ENCODE peak calls at places on chromosomes 12 and 14, in four cellular contexts. D is K562, M is HepG2, O is GM12878. L is an unnamed sample.

GRCh38 chr14:79196216-79196615 is 1015.1 kb downstream of the DIO2 start:
- DNase-seq in D (no peak), M (no peak), O (no peak), L (no peak)

GRCh38 chr12:62785941-62786559 is 148.9 kb downstream of the PPM1H start:
- DNase-seq in D (no peak), M (no peak), O (no peak), L (no peak)

GRCh38 chr12:82555699-82556098 is 131.0 kb upstream of the TMTC2 start:
- DNase-seq in D (no peak), M (no peak), O (no peak), L (no peak)

GRCh38 chr12:74449872-74450271 is 87.8 kb upstream of the ATXN7L3B start:
- DNase-seq in D (no peak), M (no peak), O (no peak), L (no peak)

GRCh38 chr12:48542300-48542928 is 17.0 kb downstream of the OR8S1 start:
- DNase-seq in D (peak; percentile 50), M (peak; percentile 27), O (no peak), L (peak; percentile 75)

GRCh38 chr12:111775205-111776193 is 8.8 kb downstream of the ALDH2 start:
- DNase-seq in D (peak; percentile 67), M (peak; percentile 80), O (peak; percentile 70), L (no peak)

GRCh38 chr14:69527635-69528034 is 43.1 kb downstream of the PLEKHD1 start:
- DNase-seq in D (no peak), M (no peak), O (no peak), L (no peak)

GRCh38 chr12:120110550-120111501 is 5.7 kb downstream of the RAB35 start:
- DNase-seq in D (no peak), M (no peak), O (no peak), L (peak; percentile 47)

GRCh38 chr12:51198568-51199400 is 19.1 kb downstream of the POU6F1 start:
- DNase-seq in D (no peak), M (peak; percentile 60), O (no peak), L (no peak)

GRCh38 chr14:98816195-98816594 is 455.8 kb downstream of the BCL11B start:
- DNase-seq in D (no peak), M (no peak), O (no peak), L (no peak)

GRCh38 chr14:95697764-95698163 is 11.5 kb downstream of the TCL1B start:
- DNase-seq in D (no peak), M (no peak), O (peak; percentile 56), L (no peak)

GRCh38 chr12:74847169-74847568 is 309.5 kb downstream of the ATXN7L3B start:
- DNase-seq in D (no peak), M (peak; percentile 15), O (no peak), L (no peak)

GRCh38 chr14:104162495-104162894 is 24.1 kb downstream of the KIF26A start:
- DNase-seq in D (no peak), M (no peak), O (no peak), L (no peak)

GRCh38 chr12:110576504-110576903 is 6.6 kb downstream of the PPTC7 start:
- DNase-seq in D (no peak), M (no peak), O (no peak), L (no peak)

GRCh38 chr12:110578522-110579238 is 4.4 kb downstream of the PPTC7 start:
- DNase-seq in D (no peak), M (no peak), O (no peak), L (no peak)

GRCh38 chr12:110574044-110574443 is 9.1 kb downstream of the PPTC7 start:
- DNase-seq in D (no peak), M (no peak), O (no peak), L (no peak)

GRCh38 chr12:110577717-110578521 is 5.2 kb downstream of the PPTC7 start:
- DNase-seq in D (no peak), M (no peak), O (peak; percentile 84), L (no peak)

DNA sequence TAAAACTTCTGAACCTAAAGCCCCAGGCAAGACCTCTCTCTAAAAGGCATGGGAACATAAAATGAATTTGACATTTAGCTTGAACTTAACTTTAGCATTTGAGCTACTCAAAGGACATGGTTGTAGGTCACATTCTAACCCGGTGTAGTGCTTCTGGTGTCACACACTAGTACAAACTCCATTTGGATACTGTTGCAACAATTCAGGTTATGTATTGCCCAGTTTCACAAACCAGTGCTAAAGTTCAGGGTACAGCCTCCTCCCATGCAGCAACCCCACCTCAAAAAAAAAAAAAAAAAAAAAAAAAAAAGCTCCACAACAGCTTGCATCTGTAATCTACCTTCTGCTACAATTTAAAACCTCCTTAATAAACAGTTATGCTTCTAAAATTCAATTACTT is 7.8 kb downstream of the PPTC7 start:
- DNase-seq in D (no peak), M (peak; percentile 97), O (no peak), L (no peak)
- H3K27ac ChIP-seq in D (no peak overlapping the region), M (peak overlapping the region; percentile 73), O (peak overlapping the region; percentile 26), L (no peak overlapping the region)

GRCh38 chr12:114680498-114681148 is 3.4 kb downstream of the TBX3 start:
- DNase-seq in D (no peak), M (no peak), O (no peak), L (no peak)
- TF ChIP-seq EZH2 in D (no peak), M (no peak), O (no peak), L (peak; percentile 91)

GRCh38 chr14:22448035-22448904 is 140.8 kb downstream of the DAD1 start:
- DNase-seq in D (no peak), M (no peak), O (no peak), L (no peak)
- TF ChIP-seq JUNB in D (no peak), M (no peak), O (peak; percentile 37), L (no peak)

GRCh38 chr12:92597997-92598396 is 104.8 kb upstream of the PLEKHG7 start:
- DNase-seq in D (no peak), M (no peak), O (no peak), L (no peak)

GRCh38 chr12:92595663-92596062 is 107.1 kb upstream of the PLEKHG7 start:
- DNase-seq in D (no peak), M (no peak), O (no peak), L (no peak)

GRCh38 chr12:92596388-92596787 is 106.4 kb upstream of the PLEKHG7 start:
- DNase-seq in D (no peak), M (no peak), O (no peak), L (no peak)

GRCh38 chr12:92600052-92600451 is 102.7 kb upstream of the PLEKHG7 start:
- DNase-seq in D (no peak), M (no peak), O (no peak), L (no peak)

DNA sequence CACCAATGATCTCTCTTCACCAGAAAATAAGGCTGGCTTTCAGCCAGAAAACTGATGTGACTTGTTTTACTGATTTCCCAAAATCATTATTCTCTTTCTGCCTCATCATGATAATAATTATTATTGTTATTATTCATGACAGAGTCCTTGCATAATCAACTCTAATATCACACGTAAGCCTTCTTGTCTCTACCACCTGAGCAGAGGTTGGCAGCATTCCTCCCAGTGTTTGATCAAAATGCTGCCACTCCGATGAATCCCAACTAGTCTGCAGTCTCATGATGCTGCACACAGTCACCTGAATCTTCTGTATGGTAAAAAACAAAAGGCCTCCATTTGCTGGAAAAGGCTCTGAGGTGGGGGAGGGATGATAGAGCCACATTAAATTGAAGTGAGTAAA is 105.7 kb upstream of the PLEKHG7 start:
- DNase-seq in D (no peak), M (no peak), O (no peak), L (no peak)
- H3K27ac ChIP-seq in D (no peak overlapping the region), M (no peak overlapping the region), O (no peak overlapping the region), L (no peak overlapping the region)